ENCODE peak calls at places on chromosome 4, in eight cellular contexts. One of them, this sample, is unnamed.

GRCh38 chr4:157170321-157170720 is 50.2 kb upstream of the GRIA2 start:
- DNase-seq in heart right ventricle: no peak
- DNase-seq in effector CD4-positive, alpha-beta T cell: no peak
- DNase-seq in KG1: no peak
- DNase-seq in KBM-7: no peak
- DNase-seq in endothelial cell: no peak
- DNase-seq in GM04504: no peak
- DNase-seq in cardiac muscle cell: no peak
- DNase-seq in this sample: no peak

GRCh38 chr4:95627709-95628108 is 78.9 kb upstream of the UNC5C start:
- DNase-seq in heart right ventricle: no peak
- DNase-seq in effector CD4-positive, alpha-beta T cell: no peak
- DNase-seq in KG1: no peak
- DNase-seq in KBM-7: no peak
- DNase-seq in endothelial cell: no peak
- DNase-seq in GM04504: no peak
- DNase-seq in cardiac muscle cell: peak
- DNase-seq in this sample: no peak

GRCh38 chr4:164753873-164754488 is at the start of gene SMIM31:
- DNase-seq in heart right ventricle: no peak
- DNase-seq in effector CD4-positive, alpha-beta T cell: no peak
- DNase-seq in KG1: no peak
- DNase-seq in KBM-7: no peak
- DNase-seq in endothelial cell: no peak
- DNase-seq in GM04504: no peak
- DNase-seq in cardiac muscle cell: no peak
- DNase-seq in this sample: no peak

GRCh38 chr4:7904942-7905341 is 34.7 kb downstream of the AFAP1 start:
- DNase-seq in heart right ventricle: no peak
- DNase-seq in effector CD4-positive, alpha-beta T cell: no peak
- DNase-seq in KG1: no peak
- DNase-seq in KBM-7: no peak
- DNase-seq in endothelial cell: no peak
- DNase-seq in GM04504: peak
- DNase-seq in cardiac muscle cell: peak
- DNase-seq in this sample: peak

GRCh38 chr4:107719211-107719926 is 665 bp downstream of the PAPSS1 start:
- DNase-seq in heart right ventricle: no peak
- DNase-seq in effector CD4-positive, alpha-beta T cell: no peak
- DNase-seq in KG1: no peak
- DNase-seq in KBM-7: peak
- DNase-seq in endothelial cell: no peak
- DNase-seq in GM04504: no peak
- DNase-seq in cardiac muscle cell: peak
- DNase-seq in this sample: no peak

GRCh38 chr4:146059865-146060264 is 115.7 kb upstream of the LSM6 start:
- DNase-seq in heart right ventricle: no peak
- DNase-seq in effector CD4-positive, alpha-beta T cell: no peak
- DNase-seq in KG1: no peak
- DNase-seq in KBM-7: no peak
- DNase-seq in endothelial cell: no peak
- DNase-seq in GM04504: no peak
- DNase-seq in cardiac muscle cell: no peak
- DNase-seq in this sample: no peak

GRCh38 chr4:101649790-101650450 is 140.6 kb upstream of the BANK1 start:
- DNase-seq in heart right ventricle: no peak
- DNase-seq in effector CD4-positive, alpha-beta T cell: no peak
- DNase-seq in KG1: no peak
- DNase-seq in KBM-7: no peak
- DNase-seq in endothelial cell: no peak
- DNase-seq in GM04504: no peak
- DNase-seq in cardiac muscle cell: peak
- DNase-seq in this sample: no peak

GRCh38 chr4:61202638-61203495 is 2.7 kb downstream of the ADGRL3 start:
- DNase-seq in heart right ventricle: no peak
- DNase-seq in effector CD4-positive, alpha-beta T cell: no peak
- DNase-seq in KG1: no peak
- DNase-seq in KBM-7: no peak
- DNase-seq in endothelial cell: peak
- DNase-seq in GM04504: no peak
- DNase-seq in cardiac muscle cell: peak
- DNase-seq in this sample: no peak

GRCh38 chr4:127783026-127783769 is 1.1 kb downstream of the HSPA4L start:
- DNase-seq in heart right ventricle: peak
- DNase-seq in effector CD4-positive, alpha-beta T cell: no peak
- DNase-seq in KG1: no peak
- DNase-seq in KBM-7: peak
- DNase-seq in endothelial cell: peak
- DNase-seq in GM04504: peak
- DNase-seq in cardiac muscle cell: peak
- DNase-seq in this sample: peak

GRCh38 chr4:103098746-103099421 is 750 bp downstream of the BDH2 start:
- DNase-seq in heart right ventricle: no peak
- DNase-seq in effector CD4-positive, alpha-beta T cell: no peak
- DNase-seq in KG1: no peak
- DNase-seq in KBM-7: no peak
- DNase-seq in endothelial cell: no peak
- DNase-seq in GM04504: no peak
- DNase-seq in cardiac muscle cell: peak
- DNase-seq in this sample: no peak

GRCh38 chr4:119525005-119525749 is 103.4 kb downstream of the PDE5A start:
- DNase-seq in heart right ventricle: no peak
- DNase-seq in effector CD4-positive, alpha-beta T cell: no peak
- DNase-seq in KG1: no peak
- DNase-seq in KBM-7: no peak
- DNase-seq in endothelial cell: no peak
- DNase-seq in GM04504: peak
- DNase-seq in cardiac muscle cell: peak
- DNase-seq in this sample: no peak